ENCODE peak calls at places on chromosomes 11 and 22, in five cellular contexts. E is trophoblast cell, I is H9, L is mesenchymal stem cell, C is H1. Q is an unnamed sample. For H3K4me1, the result is how much of the 10 kb centered on the place peaks cover.

GRCh38 chr22:42273855-42274451 is 3.5 kb upstream of the TCF20 start:
- DNase-seq in E (no peak), I (peak), L (peak), C (no peak), Q (no peak)

GRCh38 chr11:11841121-11841604 is 609 bp upstream of the USP47 start:
- DNase-seq in E (no peak), I (peak), L (no peak), C (no peak), Q (no peak)

GRCh38 chr11:98495601-98496000 is 525.1 kb upstream of the CNTN5 start:
- DNase-seq in E (no peak), I (no peak), L (no peak), C (no peak), Q (no peak)

GRCh38 chr22:39994566-39995345 is at the start of gene FAM83F:
- DNase-seq in E (peak), I (peak), L (peak), C (peak), Q (no peak)

GRCh38 chr11:72737341-72737740 is 14.9 kb downstream of the ARAP1 start:
- DNase-seq in E (no peak), I (no peak), L (no peak), C (no peak), Q (no peak)

GRCh38 chr11:30740071-30740470 is 153.9 kb upstream of the MPPED2 start:
- DNase-seq in E (no peak), I (no peak), L (no peak), C (no peak), Q (no peak)

GRCh38 chr11:93933230-93933629 is 82.8 kb upstream of the VSTM5 start:
- DNase-seq in E (no peak), I (no peak), L (no peak), C (no peak), Q (no peak)

GRCh38 chr11:125874556-125875124 is 12.8 kb upstream of the HYLS1 start:
- DNase-seq in E (peak), I (peak), L (peak), C (peak), Q (peak)

GRCh38 chr11:32316232-32316631 is 119.1 kb downstream of the WT1 start:
- DNase-seq in E (no peak), I (no peak), L (no peak), C (no peak), Q (no peak)

GRCh38 chr22:37567991-37568390 is 7.7 kb downstream of the CDC42EP1 start:
- DNase-seq in E (no peak), I (peak), L (no peak), C (no peak), Q (no peak)

GRCh38 chr11:115707180-115707905 is 203.1 kb upstream of the CADM1 start:
- DNase-seq in E (no peak), I (no peak), L (no peak), C (no peak), Q (no peak)

GRCh38 chr22:40190501-40190900 is 12.8 kb downstream of the TNRC6B start:
- DNase-seq in E (no peak), I (no peak), L (no peak), C (no peak), Q (no peak)

GRCh38 chr11:113448311-113448666 is 26.9 kb downstream of the DRD2 start:
- DNase-seq in E (no peak), I (no peak), L (no peak), C (no peak), Q (no peak)

GRCh38 chr11:76327756-76328388 is 53.1 kb downstream of the THAP12 start:
- DNase-seq in E (no peak), I (no peak), L (no peak), C (no peak), Q (no peak)

GRCh38 chr11:130992788-130993187 is 76.5 kb upstream of the SNX19 start:
- DNase-seq in E (no peak), I (no peak), L (no peak), C (no peak), Q (no peak)

GRCh38 chr11:61028135-61028729 is 56.8 kb downstream of the CD6 start:
- DNase-seq in E (no peak), I (no peak), L (no peak), C (no peak), Q (no peak)

GRCh38 chr11:106236295-106236694 is 158.8 kb downstream of the AASDHPPT start:
- DNase-seq in E (no peak), I (no peak), L (no peak), C (no peak), Q (no peak)

GRCh38 chr11:86740628-86741488 is 59.5 kb upstream of the PRSS23 start:
- DNase-seq in E (peak), I (peak), L (peak), C (no peak), Q (peak)

GRCh38 chr11:96306933-96307747 is 35.9 kb downstream of the MAML2 start:
- DNase-seq in E (peak), I (no peak), L (peak), C (no peak), Q (peak)

GRCh38 chr11:94043241-94043640 is 22.1 kb downstream of the HEPHL1 start:
- DNase-seq in E (no peak), I (no peak), L (no peak), C (no peak), Q (no peak)

GRCh38 chr11:120057595-120058581 is 80.0 kb downstream of the TRIM29 start:
- DNase-seq in E (peak), I (peak), L (peak), C (peak), Q (no peak)

GRCh38 chr22:20573830-20574615 is 66.6 kb downstream of the MED15 start:
- DNase-seq in E (no peak), I (no peak), L (no peak), C (no peak), Q (no peak)

GRCh38 chr11:71301858-71302533 is 49.6 kb upstream of the SHANK2 start:
- DNase-seq in E (no peak), I (peak), L (no peak), C (peak), Q (no peak)

GRCh38 chr11:92846542-92847125 is 122.8 kb upstream of the MTNR1B start:
- DNase-seq in E (no peak), I (no peak), L (no peak), C (no peak), Q (no peak)

GRCh38 chr11:64100345-64100744 is 64.6 kb downstream of the FLRT1 start:
- DNase-seq in E (no peak), I (peak), L (no peak), C (no peak), Q (no peak)

GRCh38 chr11:88414981-88415391 is 77.5 kb upstream of the CTSC start:
- DNase-seq in E (no peak), I (no peak), L (peak), C (no peak), Q (no peak)

GRCh38 chr11:57763568-57763967 is 2.0 kb downstream of the CTNND1 start:
- DNase-seq in E (no peak), I (no peak), L (peak), C (no peak), Q (no peak)

GRCh38 chr11:61293869-61294716 is 1.0 kb downstream of the VWCE start:
- DNase-seq in E (no peak), I (peak), L (peak), C (peak), Q (peak)

GRCh38 chr11:104163100-104164027 is 583 bp downstream of the PDGFD start:
- DNase-seq in E (no peak), I (peak), L (peak), C (peak), Q (peak)

GRCh38 chr22:19367763-19368367 is 63.7 kb downstream of the HIRA start:
- DNase-seq in E (no peak), I (no peak), L (no peak), C (no peak), Q (no peak)

GRCh38 chr11:24716403-24716802 is 219.6 kb downstream of the LUZP2 start:
- DNase-seq in E (no peak), I (no peak), L (no peak), C (no peak), Q (no peak)

GRCh38 chr11:111550258-111550657 is 9.7 kb downstream of the LAYN start:
- DNase-seq in E (no peak), I (no peak), L (no peak), C (no peak), Q (no peak)

GRCh38 chr11:111554532-111554931 is 14.0 kb downstream of the LAYN start:
- DNase-seq in E (no peak), I (no peak), L (no peak), C (no peak), Q (no peak)

GRCh38 chr11:111557425-111558111 is 17.0 kb downstream of the LAYN start:
- DNase-seq in E (peak), I (no peak), L (peak), C (no peak), Q (no peak)

GRCh38 chr11:111559791-111560190 is 19.3 kb downstream of the LAYN start:
- DNase-seq in E (no peak), I (no peak), L (no peak), C (no peak), Q (no peak)

GRCh38 chr11:111555255-111555654 is 14.7 kb downstream of the LAYN start:
- DNase-seq in E (no peak), I (no peak), L (no peak), C (no peak), Q (no peak)
- H3K4me1 ChIP-seq in E (under half), I (under half), L (under half), C (under half), Q (under half)

DNA sequence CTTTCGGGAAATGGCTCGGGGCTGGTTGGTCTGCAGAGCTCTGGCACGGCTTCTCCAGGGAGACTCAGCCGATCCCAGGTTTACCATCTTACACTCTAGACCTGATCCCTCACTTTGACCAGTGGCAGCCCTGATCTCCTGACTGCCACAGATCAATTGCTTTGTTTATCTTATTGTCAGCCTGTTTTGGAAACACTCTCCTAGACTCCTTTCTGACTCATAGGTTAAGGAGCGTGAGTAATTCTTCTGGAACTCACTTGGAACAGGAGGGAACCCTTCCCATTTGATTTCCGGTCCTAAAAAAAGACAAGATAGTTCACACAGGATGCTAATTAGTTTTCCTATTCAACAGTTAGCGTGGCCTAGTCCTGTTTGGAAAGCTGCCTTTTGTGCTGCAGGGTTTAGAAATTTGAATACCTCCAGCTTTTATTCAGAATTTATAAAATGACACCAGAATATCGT is 16.0 kb upstream of the BMAL1 start:
- DNase-seq in E (no peak), I (no peak), L (peak), C (no peak), Q (no peak)
- H2BK12ac ChIP-seq in E (peak), I (no peak), L (peak), C (no peak), Q (no peak)

GRCh38 chr11:112157274-112157766 is 6.6 kb downstream of the IL18 start:
- DNase-seq in E (peak), I (no peak), L (peak), C (no peak), Q (no peak)

GRCh38 chr11:112161012-112161411 is 2.9 kb downstream of the IL18 start:
- DNase-seq in E (no peak), I (no peak), L (no peak), C (no peak), Q (no peak)

GRCh38 chr11:112160452-112160851 is 3.4 kb downstream of the IL18 start:
- DNase-seq in E (no peak), I (no peak), L (no peak), C (no peak), Q (no peak)

GRCh38 chr11:112156594-112157273 is 7.2 kb downstream of the IL18 start:
- DNase-seq in E (no peak), I (no peak), L (no peak), C (no peak), Q (no peak)

DNA sequence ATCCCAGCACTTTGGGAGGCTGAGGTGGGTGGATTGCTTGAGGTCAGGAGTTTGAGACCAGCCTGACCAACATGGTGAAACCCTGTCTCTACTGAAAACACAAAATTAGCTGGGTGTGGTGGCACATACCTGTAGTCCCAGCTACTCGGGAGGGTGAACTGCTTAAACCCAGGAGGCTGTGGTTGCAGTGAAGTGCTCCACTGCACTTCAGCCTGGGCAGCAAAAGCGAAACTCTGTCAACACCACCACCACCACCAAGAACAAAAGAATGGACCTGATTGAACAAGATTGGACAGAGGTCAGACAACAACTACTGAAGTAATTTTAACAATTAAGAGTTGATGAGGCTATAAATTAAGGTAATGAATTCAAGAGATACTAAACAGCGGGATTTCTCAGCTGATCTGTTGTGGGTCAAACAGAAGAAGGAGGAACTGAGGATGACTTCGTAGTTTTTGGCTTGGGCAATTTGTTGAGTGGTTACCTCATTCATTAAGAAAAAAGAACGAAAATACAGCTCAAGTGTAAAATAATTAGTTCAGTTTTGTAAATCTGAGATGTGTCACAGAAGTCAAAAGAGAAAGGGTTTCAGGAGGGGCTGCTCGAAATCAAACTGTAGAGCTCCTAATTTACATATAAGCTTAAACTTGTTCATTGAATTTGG is 4.7 kb downstream of the IL18 start:
- DNase-seq in E (no peak), I (no peak), L (no peak), C (no peak), Q (no peak)
- H3K4ac ChIP-seq in E (no peak), I (no peak), L (no peak), C (no peak), Q (no peak)

DNA sequence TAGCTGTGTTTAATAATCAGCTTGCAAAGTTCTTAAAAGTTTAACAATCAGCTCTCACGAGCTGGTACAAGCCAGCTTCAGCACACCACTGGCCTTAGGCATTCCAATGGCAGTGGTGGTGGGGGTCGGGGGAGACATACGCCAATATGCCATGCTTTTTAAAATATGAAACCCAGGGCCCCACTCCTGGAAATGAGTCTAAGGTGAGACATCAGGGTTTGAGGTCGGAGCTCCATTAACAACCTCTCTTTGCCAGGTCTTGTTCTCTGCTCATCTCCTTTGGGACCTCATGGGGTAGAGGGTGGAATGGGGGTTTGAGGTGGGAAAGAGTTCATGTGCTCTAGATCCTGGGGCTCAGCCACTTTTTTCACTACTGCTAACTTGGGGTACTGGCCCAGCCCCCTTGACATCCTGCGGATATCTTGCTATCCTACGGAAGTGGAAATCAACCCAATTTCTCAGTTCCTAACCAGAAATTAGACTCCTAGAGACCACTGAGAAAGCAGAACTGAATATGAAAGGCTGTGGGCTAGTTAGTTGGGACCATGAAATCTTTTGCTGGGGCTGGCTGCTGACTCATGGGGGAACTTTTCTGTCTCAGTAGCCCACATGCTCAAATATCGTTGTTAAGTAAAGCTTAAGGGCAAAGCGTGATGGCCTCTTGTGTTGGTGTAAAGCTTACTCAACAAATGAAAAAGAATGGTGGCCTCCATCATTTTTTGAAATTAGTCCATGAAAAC is 90.1 kb downstream of the PDHX start:
- DNase-seq in E (peak), I (no peak), L (no peak), C (no peak), Q (no peak)
- H3K4me1 ChIP-seq in E (under half), I (under half), L (under half), C (under half), Q (under half)

GRCh38 chr11:2180347-2180746 is 8.7 kb upstream of the TH start:
- DNase-seq in E (no peak), I (no peak), L (no peak), C (no peak), Q (no peak)

GRCh38 chr11:2180775-2181370 is 9.3 kb upstream of the TH start:
- DNase-seq in E (no peak), I (no peak), L (no peak), C (no peak), Q (no peak)

GRCh38 chr11:2179516-2179915 is 7.9 kb upstream of the TH start:
- DNase-seq in E (no peak), I (no peak), L (no peak), C (no peak), Q (no peak)

GRCh38 chr11:2182692-2183474 is 11.3 kb upstream of the TH start:
- DNase-seq in E (no peak), I (no peak), L (no peak), C (no peak), Q (no peak)

GRCh38 chr11:2182075-2182474 is 10.5 kb upstream of the TH start:
- DNase-seq in E (no peak), I (no peak), L (no peak), C (no peak), Q (no peak)
- H2BK12ac ChIP-seq in E (no peak), I (no peak), L (no peak), C (no peak), Q (no peak)

DNA sequence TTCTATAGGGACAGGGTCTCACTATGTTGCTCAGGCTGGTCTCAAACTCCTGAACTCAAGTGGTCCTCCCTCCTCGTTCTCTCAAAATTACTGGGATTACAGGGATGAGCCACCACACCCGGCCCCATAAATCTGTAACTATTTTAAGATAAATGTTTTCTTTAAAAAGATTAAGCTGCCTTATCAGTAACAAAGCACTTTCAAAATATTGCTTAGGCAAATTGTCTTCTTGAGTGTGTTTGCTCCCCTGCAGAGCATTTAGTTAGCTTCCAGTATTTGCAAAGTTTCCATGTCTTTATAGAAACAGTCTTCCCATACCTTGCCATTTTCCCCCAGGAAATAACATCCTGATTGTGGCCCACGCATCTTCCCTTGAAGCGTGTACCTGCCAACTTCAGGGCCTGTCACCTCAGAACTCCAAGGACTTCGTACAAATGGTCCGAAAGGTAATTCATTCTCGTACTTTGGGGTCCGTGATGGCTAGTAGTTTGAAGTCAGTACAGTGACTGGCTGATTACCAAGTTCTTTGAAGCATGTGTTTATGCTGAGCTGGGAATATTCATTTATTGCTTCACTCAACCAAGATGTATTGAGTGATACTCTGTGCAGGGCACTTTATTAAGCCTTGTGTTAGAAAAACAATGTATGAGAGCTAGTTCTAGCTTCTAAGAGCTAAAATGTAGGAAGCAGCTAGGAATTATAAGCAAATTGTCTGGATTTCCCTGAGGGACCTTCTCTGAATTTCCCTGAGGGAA is 30.4 kb upstream of the CRTAM start:
- DNase-seq in E (no peak), I (no peak), L (no peak), C (no peak), Q (no peak)
- H3K4ac ChIP-seq in E (no peak), I (no peak), L (no peak), C (no peak), Q (no peak)

DNA sequence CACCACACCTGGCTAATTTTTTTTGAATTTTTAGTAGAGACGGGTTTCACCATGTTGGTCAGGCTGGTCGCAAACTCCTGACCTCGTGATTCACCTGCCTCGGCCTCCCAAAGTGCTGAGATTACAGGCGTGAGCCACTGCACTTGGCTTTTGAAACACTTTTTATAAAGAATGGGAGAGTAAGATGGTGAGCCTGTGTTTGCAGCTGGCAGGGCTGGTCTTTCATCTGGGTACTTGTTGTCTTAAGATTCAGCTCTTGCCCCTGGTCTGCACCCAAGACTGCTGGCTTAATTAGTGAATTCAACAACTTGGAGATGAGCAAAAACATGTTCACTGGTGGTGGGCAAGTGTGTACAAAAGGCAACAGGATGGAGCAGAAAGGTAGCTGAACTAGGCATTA is 4.0 kb downstream of the TSPAN18 start:
- DNase-seq in E (no peak), I (no peak), L (no peak), C (no peak), Q (no peak)
- H3K4me1 ChIP-seq in E (under half), I (under half), L (under half), C (under half), Q (half or more)

DNA sequence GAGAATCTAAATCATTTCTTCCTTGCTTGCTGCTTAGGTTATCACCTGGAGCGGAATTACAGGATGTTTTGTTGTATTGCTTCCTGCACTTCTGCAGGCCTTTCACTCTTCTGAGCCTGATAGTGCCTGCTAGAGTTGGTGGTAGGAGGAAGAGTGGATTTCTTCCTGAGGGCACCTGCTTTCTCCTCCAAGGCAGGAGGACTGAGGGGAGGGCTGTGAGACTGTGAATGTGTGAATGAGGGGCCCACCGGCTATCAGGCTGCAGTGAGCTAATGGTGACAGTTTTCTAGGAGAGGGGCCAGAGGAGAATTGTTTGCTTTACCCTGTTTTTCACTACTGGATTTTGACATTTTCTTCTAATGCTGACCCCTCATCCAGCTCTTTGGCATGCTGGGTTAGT is 39.0 kb downstream of the DIXDC1 start:
- DNase-seq in E (no peak), I (no peak), L (no peak), C (no peak), Q (no peak)
- H2BK12ac ChIP-seq in E (no peak), I (no peak), L (no peak), C (no peak), Q (no peak)

Q was measured in neuronal stem cell.